ENCODE peak calls at places on chromosome 10, in six cellular contexts. J, L, K, E, W and S are unnamed samples.

GRCh38 chr10:46237815-46238510 is 48.8 kb upstream of the ANTXRL start:
- DNase-seq in L (peak; percentile 9), W (no peak), K (no peak), J (no peak), E (no peak), S (no peak)

GRCh38 chr10:114653926-114654325 is 4.1 kb downstream of the ABLIM1 start:
- DNase-seq in K (no peak), E (no peak), W (no peak), L (no peak), J (no peak), S (no peak)

GRCh38 chr10:57979986-57980385 is 287.7 kb downstream of the IPMK start:
- DNase-seq in L (peak; percentile 48), K (no peak), E (no peak), J (no peak), W (no peak), S (no peak)

GRCh38 chr10:77823811-77824542 is 102.6 kb downstream of the DLG5 start:
- DNase-seq in W (no peak), L (no peak), J (peak; percentile 28), E (no peak), K (no peak), S (no peak)

GRCh38 chr10:125137601-125138438 is 22.5 kb downstream of the CTBP2 start:
- DNase-seq in W (no peak), E (no peak), K (no peak), L (no peak), J (no peak), S (peak; percentile 66)

GRCh38 chr10:71880425-71881306 is 29.6 kb upstream of the PSAP start:
- DNase-seq in L (no peak), W (no peak), J (peak; percentile 39), E (no peak), K (no peak), S (peak; percentile 75)

GRCh38 chr10:34584164-34584563 is 230.9 kb downstream of the PARD3 start:
- DNase-seq in J (no peak), K (no peak), L (peak; percentile 88), W (no peak), E (no peak), S (no peak)

GRCh38 chr10:13527864-13528137 is 1.0 kb downstream of the BEND7 start:
- DNase-seq in W (no peak), E (no peak), J (no peak), K (no peak), L (no peak), S (no peak)

GRCh38 chr10:69318087-69318996 is 40.0 kb downstream of the HK1 start:
- DNase-seq in J (peak; percentile 96), W (peak; percentile 89), L (peak; percentile 79), E (no peak), K (peak; percentile 92), S (peak; percentile 95)

GRCh38 chr10:50620899-50621298 is 2.9 kb downstream of the SGMS1 start:
- DNase-seq in K (no peak), E (no peak), W (no peak), L (no peak), J (no peak), S (no peak)
- H3K4me3 ChIP-seq in K (no peak overlapping the region), E (no peak overlapping the region), W (no peak overlapping the region), L (no peak overlapping the region), J (no peak overlapping the region), S (no peak overlapping the region)

DNA sequence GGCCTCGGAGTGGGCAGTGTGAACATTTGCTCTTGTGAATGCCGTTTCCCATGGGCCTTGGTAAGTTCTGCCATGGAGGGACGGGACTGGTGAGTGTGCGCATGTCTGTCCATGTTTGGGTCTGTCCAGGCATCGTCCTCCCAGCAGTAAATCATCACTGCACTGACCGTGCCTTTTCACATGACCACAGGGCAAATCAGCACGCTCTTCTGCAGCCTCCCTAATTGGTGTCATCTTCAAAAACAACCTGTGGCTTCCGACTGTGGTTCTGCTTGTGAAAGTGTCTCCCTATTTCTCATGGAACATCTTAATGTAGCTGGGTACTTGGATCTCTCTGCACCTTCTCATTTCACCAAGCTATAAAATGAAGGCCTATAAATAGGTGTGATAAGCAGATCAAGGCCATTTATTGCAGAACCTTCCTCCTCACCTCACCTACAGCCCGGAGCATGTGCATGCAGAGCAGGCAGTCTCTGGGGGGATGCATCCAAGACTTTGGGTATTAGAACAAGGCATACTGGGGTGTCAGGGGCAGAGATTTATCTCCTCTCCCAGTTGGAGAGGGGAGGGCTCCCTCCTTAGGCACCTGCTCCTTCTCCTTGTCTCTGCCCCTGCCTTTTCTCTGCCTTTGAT is 77.4 kb downstream of the RBM20 start:
- DNase-seq in K (no peak), W (no peak), J (peak; percentile 69), E (no peak), L (no peak), S (no peak)
- H3K4me1 ChIP-seq in K (peaks cover 2% of the 10 kb centered on the region), W (no peaks in the 10 kb centered on the region), J (peaks cover 81% of the 10 kb centered on the region), E (no peaks in the 10 kb centered on the region), L (no peaks in the 10 kb centered on the region), S (no peaks in the 10 kb centered on the region)

GRCh38 chr10:100729877-100730738 is 15.3 kb upstream of the PAX2 start:
- DNase-seq in W (no peak), L (no peak), J (no peak), E (no peak), K (no peak), S (no peak)
- H3K4me3 ChIP-seq in W (no peak overlapping the region), L (no peak overlapping the region), J (peak overlapping the region; percentile 50), E (peak overlapping the region; percentile 11), K (no peak overlapping the region), S (peak overlapping the region; percentile 35)

GRCh38 chr10:79077488-79078173 is 8.9 kb downstream of the ZMIZ1 start:
- DNase-seq in J (no peak), L (no peak), K (no peak), E (no peak), W (no peak), S (no peak)
- H3K4me1 ChIP-seq in J (peaks cover 91% of the 10 kb centered on the region), L (peaks cover 80% of the 10 kb centered on the region), K (peaks cover 87% of the 10 kb centered on the region), E (peaks cover 52% of the 10 kb centered on the region), W (peaks cover 31% of the 10 kb centered on the region), S (peaks cover 98% of the 10 kb centered on the region)

DNA sequence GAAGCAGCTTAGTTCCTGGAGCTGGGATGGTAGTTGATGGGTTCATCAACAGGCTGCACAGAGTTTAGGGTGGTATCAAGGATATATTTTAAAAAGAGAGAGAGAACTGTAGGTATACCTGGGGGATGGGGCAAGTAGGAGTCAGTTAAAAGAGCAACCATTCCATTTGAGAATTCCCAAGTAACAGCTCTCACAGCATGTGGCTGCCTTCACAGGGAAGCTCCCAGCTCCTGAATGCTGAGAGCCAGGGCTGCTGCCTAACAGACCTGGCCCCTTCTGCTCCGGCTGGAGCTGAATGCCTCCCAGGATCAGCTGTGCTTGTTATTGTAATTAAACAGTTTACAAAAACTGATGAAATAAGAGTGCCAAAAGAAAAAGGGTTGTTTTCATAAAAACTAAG is 58.8 kb upstream of the GPR26 start:
- DNase-seq in K (no peak), E (peak; percentile 77), L (no peak), W (no peak), J (no peak), S (no peak)
- H3K4me3 ChIP-seq in K (no peak overlapping the region), E (no peak overlapping the region), L (no peak overlapping the region), W (no peak overlapping the region), J (no peak overlapping the region), S (no peak overlapping the region)

GRCh38 chr10:88899886-88900285 is 19.8 kb downstream of the STAMBPL1 start:
- DNase-seq in K (no peak), W (no peak), J (no peak), L (no peak), E (no peak), S (no peak)
- H3K4me1 ChIP-seq in K (no peaks in the 10 kb centered on the region), W (no peaks in the 10 kb centered on the region), J (no peaks in the 10 kb centered on the region), L (peaks cover 34% of the 10 kb centered on the region), E (peaks cover 3% of the 10 kb centered on the region), S (no peaks in the 10 kb centered on the region)

GRCh38 chr10:16681525-16681924 is 135.7 kb downstream of the RSU1 start:
- DNase-seq in J (no peak), W (no peak), K (no peak), L (no peak), E (no peak), S (no peak)

GRCh38 chr10:16674147-16674703 is 143.0 kb downstream of the RSU1 start:
- DNase-seq in W (no peak), K (no peak), E (no peak), L (no peak), J (no peak), S (no peak)

DNA sequence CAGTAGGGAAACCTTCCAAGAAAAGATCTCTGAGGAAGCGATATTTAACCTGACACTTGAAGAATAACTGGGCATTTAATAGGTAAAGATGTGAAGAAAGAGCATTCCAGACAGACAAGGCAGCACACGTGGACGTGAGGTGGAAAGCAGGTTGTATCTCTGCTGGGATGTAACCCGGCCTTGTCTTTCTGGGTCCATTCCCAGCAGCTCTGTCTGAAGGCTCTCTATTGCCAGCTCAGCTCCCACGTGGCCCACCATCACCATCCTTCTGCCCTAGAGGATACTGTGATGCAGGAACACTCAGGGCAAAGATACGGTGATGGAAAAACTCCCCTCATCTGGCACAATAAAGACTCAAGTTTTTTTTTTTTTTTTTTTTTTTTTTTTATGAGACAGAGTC is 137.7 kb downstream of the RSU1 start:
- DNase-seq in J (no peak), W (no peak), E (no peak), L (no peak), K (no peak), S (no peak)
- H3K4me3 ChIP-seq in J (no peak overlapping the region), W (no peak overlapping the region), E (no peak overlapping the region), L (no peak overlapping the region), K (no peak overlapping the region), S (no peak overlapping the region)

GRCh38 chr10:95543459-95543858 is 17.7 kb downstream of the SORBS1 start:
- DNase-seq in K (no peak), W (no peak), E (no peak), J (no peak), L (no peak), S (no peak)
- H3K4me1 ChIP-seq in K (peaks cover 30% of the 10 kb centered on the region), W (no peaks in the 10 kb centered on the region), E (peaks cover 4% of the 10 kb centered on the region), J (peaks cover 61% of the 10 kb centered on the region), L (no peaks in the 10 kb centered on the region), S (peaks cover 86% of the 10 kb centered on the region)

DNA sequence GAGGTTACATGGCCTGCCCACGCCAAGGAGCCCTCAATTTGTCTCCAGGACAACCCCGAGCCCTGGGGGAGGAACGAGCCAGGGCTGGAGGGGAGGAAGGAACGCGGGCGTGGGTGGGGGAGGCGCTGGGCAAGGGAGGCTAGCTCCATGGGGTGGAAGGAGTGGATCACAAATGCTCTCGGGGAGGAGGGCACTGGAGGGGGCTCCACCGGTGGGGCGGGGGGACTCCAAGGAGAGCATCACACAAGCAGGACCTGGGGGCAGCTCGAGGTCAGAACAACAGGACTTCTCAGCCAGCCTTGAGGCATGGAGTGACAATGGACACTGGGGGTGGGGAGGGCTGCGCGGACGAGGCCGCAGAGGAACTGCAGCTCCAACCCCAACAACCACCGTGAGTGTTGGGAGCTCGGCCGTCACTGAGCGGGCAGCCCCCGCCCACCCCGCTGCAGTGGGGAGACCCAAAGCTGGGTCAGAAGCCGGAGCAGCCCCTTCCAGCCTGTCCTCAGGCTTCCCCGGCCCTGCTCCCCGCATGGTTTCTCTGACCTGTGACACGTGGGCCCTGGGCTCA is 41.1 kb downstream of the STK32C start:
- DNase-seq in K (no peak), E (no peak), L (peak; percentile 12), J (no peak), W (no peak), S (no peak)
- H3K4me3 ChIP-seq in K (no peak overlapping the region), E (no peak overlapping the region), L (no peak overlapping the region), J (no peak overlapping the region), W (no peak overlapping the region), S (no peak overlapping the region)